ENCODE peak calls at places on chromosomes 5 and 9, in six cellular contexts. One of them, this sample, is unnamed.

GRCh38 chr9:107605041-107605440 is 115.5 kb upstream of the KLF4 start:
- DNase-seq in mammary epithelial cell: no peak
- DNase-seq in esophagus squamous epithelium: no peak
- DNase-seq in CD8-positive, alpha-beta memory T cell: no peak
- DNase-seq in CD4-positive, CD25-positive, alpha-beta regulatory T cell: no peak
- DNase-seq in psoas muscle: no peak
- DNase-seq in this sample: no peak

GRCh38 chr5:141517902-141518610 is 29.2 kb downstream of the PCDHGC5 start:
- DNase-seq in mammary epithelial cell: no peak
- DNase-seq in esophagus squamous epithelium: no peak
- DNase-seq in CD8-positive, alpha-beta memory T cell: no peak
- DNase-seq in CD4-positive, CD25-positive, alpha-beta regulatory T cell: no peak
- DNase-seq in psoas muscle: no peak
- DNase-seq in this sample: no peak

GRCh38 chr9:125443367-125443766 is 181.7 kb downstream of the GAPVD1 start:
- DNase-seq in mammary epithelial cell: no peak
- DNase-seq in esophagus squamous epithelium: no peak
- DNase-seq in CD8-positive, alpha-beta memory T cell: no peak
- DNase-seq in CD4-positive, CD25-positive, alpha-beta regulatory T cell: no peak
- DNase-seq in psoas muscle: no peak
- DNase-seq in this sample: no peak

GRCh38 chr9:124044448-124044847 is 32.9 kb downstream of the LHX2 start:
- DNase-seq in mammary epithelial cell: no peak
- DNase-seq in esophagus squamous epithelium: no peak
- DNase-seq in CD8-positive, alpha-beta memory T cell: no peak
- DNase-seq in CD4-positive, CD25-positive, alpha-beta regulatory T cell: no peak
- DNase-seq in psoas muscle: no peak
- DNase-seq in this sample: no peak

GRCh38 chr9:37336150-37336549 is 86.3 kb upstream of the GRHPR start:
- DNase-seq in mammary epithelial cell: no peak
- DNase-seq in esophagus squamous epithelium: no peak
- DNase-seq in CD8-positive, alpha-beta memory T cell: no peak
- DNase-seq in CD4-positive, CD25-positive, alpha-beta regulatory T cell: no peak
- DNase-seq in psoas muscle: no peak
- DNase-seq in this sample: no peak

GRCh38 chr5:127723571-127723970 is 20.4 kb downstream of the CCDC192 start:
- DNase-seq in mammary epithelial cell: no peak
- DNase-seq in esophagus squamous epithelium: no peak
- DNase-seq in CD8-positive, alpha-beta memory T cell: no peak
- DNase-seq in CD4-positive, CD25-positive, alpha-beta regulatory T cell: no peak
- DNase-seq in psoas muscle: no peak
- DNase-seq in this sample: no peak

GRCh38 chr5:14603141-14603540 is 21.5 kb downstream of the OTULINL start:
- DNase-seq in mammary epithelial cell: no peak
- DNase-seq in esophagus squamous epithelium: no peak
- DNase-seq in CD8-positive, alpha-beta memory T cell: no peak
- DNase-seq in CD4-positive, CD25-positive, alpha-beta regulatory T cell: no peak
- DNase-seq in psoas muscle: no peak
- DNase-seq in this sample: no peak

GRCh38 chr5:62305358-62305714 is 670 bp upstream of the KIF2A start:
- DNase-seq in mammary epithelial cell: peak; percentile 34
- DNase-seq in esophagus squamous epithelium: no peak
- DNase-seq in CD8-positive, alpha-beta memory T cell: no peak
- DNase-seq in CD4-positive, CD25-positive, alpha-beta regulatory T cell: no peak
- DNase-seq in psoas muscle: no peak
- DNase-seq in this sample: no peak

GRCh38 chr9:70261131-70261870 is 2.5 kb downstream of the SMC5 start:
- DNase-seq in mammary epithelial cell: peak; percentile 52
- DNase-seq in esophagus squamous epithelium: no peak
- DNase-seq in CD8-positive, alpha-beta memory T cell: no peak
- DNase-seq in CD4-positive, CD25-positive, alpha-beta regulatory T cell: no peak
- DNase-seq in psoas muscle: no peak
- DNase-seq in this sample: no peak

GRCh38 chr9:123738664-123739063 is 191.3 kb downstream of the DENND1A start:
- DNase-seq in mammary epithelial cell: no peak
- DNase-seq in esophagus squamous epithelium: no peak
- DNase-seq in CD8-positive, alpha-beta memory T cell: no peak
- DNase-seq in CD4-positive, CD25-positive, alpha-beta regulatory T cell: no peak
- DNase-seq in psoas muscle: no peak
- DNase-seq in this sample: no peak

GRCh38 chr9:87342743-87343142 is 154.9 kb upstream of the DAPK1 start:
- DNase-seq in mammary epithelial cell: no peak
- DNase-seq in esophagus squamous epithelium: no peak
- DNase-seq in CD8-positive, alpha-beta memory T cell: no peak
- DNase-seq in CD4-positive, CD25-positive, alpha-beta regulatory T cell: no peak
- DNase-seq in psoas muscle: peak; percentile 31
- DNase-seq in this sample: no peak

GRCh38 chr9:72982161-72982799 is 29.4 kb upstream of the ALDH1A1 start:
- DNase-seq in mammary epithelial cell: peak; percentile 21
- DNase-seq in esophagus squamous epithelium: no peak
- DNase-seq in CD8-positive, alpha-beta memory T cell: no peak
- DNase-seq in CD4-positive, CD25-positive, alpha-beta regulatory T cell: no peak
- DNase-seq in psoas muscle: no peak
- DNase-seq in this sample: no peak

GRCh38 chr5:139414601-139415121 is 10.8 kb upstream of the SPATA24 start:
- DNase-seq in mammary epithelial cell: no peak
- DNase-seq in esophagus squamous epithelium: no peak
- DNase-seq in CD8-positive, alpha-beta memory T cell: no peak
- DNase-seq in CD4-positive, CD25-positive, alpha-beta regulatory T cell: peak; percentile 24
- DNase-seq in psoas muscle: peak; percentile 39
- DNase-seq in this sample: no peak

GRCh38 chr5:141694479-141694878 is 12.4 kb upstream of the ARAP3 start:
- DNase-seq in mammary epithelial cell: no peak
- DNase-seq in esophagus squamous epithelium: no peak
- DNase-seq in CD8-positive, alpha-beta memory T cell: no peak
- DNase-seq in CD4-positive, CD25-positive, alpha-beta regulatory T cell: no peak
- DNase-seq in psoas muscle: no peak
- DNase-seq in this sample: no peak

GRCh38 chr9:124254261-124254682 is 3.5 kb upstream of the NEK6 start:
- DNase-seq in mammary epithelial cell: no peak
- DNase-seq in esophagus squamous epithelium: no peak
- DNase-seq in CD8-positive, alpha-beta memory T cell: no peak
- DNase-seq in CD4-positive, CD25-positive, alpha-beta regulatory T cell: no peak
- DNase-seq in psoas muscle: no peak
- DNase-seq in this sample: no peak

GRCh38 chr5:172454355-172455086 is at the start of gene SH3PXD2B:
- DNase-seq in mammary epithelial cell: peak; percentile 40
- DNase-seq in esophagus squamous epithelium: no peak
- DNase-seq in CD8-positive, alpha-beta memory T cell: peak; percentile 35
- DNase-seq in CD4-positive, CD25-positive, alpha-beta regulatory T cell: peak; percentile 9
- DNase-seq in psoas muscle: peak; percentile 73
- DNase-seq in this sample: peak; percentile 63

GRCh38 chr9:114080195-114080772 is 2.2 kb upstream of the AMBP start:
- DNase-seq in mammary epithelial cell: no peak
- DNase-seq in esophagus squamous epithelium: no peak
- DNase-seq in CD8-positive, alpha-beta memory T cell: no peak
- DNase-seq in CD4-positive, CD25-positive, alpha-beta regulatory T cell: no peak
- DNase-seq in psoas muscle: no peak
- DNase-seq in this sample: no peak

GRCh38 chr5:42811591-42812392 is at the start of gene SELENOP:
- DNase-seq in mammary epithelial cell: peak; percentile 54
- DNase-seq in esophagus squamous epithelium: no peak
- DNase-seq in CD8-positive, alpha-beta memory T cell: no peak
- DNase-seq in CD4-positive, CD25-positive, alpha-beta regulatory T cell: no peak
- DNase-seq in psoas muscle: peak; percentile 30
- DNase-seq in this sample: peak; percentile 79

GRCh38 chr9:118028225-118028624 is 324.0 kb downstream of the TLR4 start:
- DNase-seq in mammary epithelial cell: no peak
- DNase-seq in esophagus squamous epithelium: no peak
- DNase-seq in CD8-positive, alpha-beta memory T cell: no peak
- DNase-seq in CD4-positive, CD25-positive, alpha-beta regulatory T cell: no peak
- DNase-seq in psoas muscle: no peak
- DNase-seq in this sample: no peak

GRCh38 chr9:69746859-69747560 is 12.8 kb downstream of the PTAR1 start:
- DNase-seq in mammary epithelial cell: no peak
- DNase-seq in esophagus squamous epithelium: no peak
- DNase-seq in CD8-positive, alpha-beta memory T cell: no peak
- DNase-seq in CD4-positive, CD25-positive, alpha-beta regulatory T cell: no peak
- DNase-seq in psoas muscle: no peak
- DNase-seq in this sample: no peak

GRCh38 chr5:127833999-127834953 is 131.1 kb downstream of the CCDC192 start:
- DNase-seq in mammary epithelial cell: no peak
- DNase-seq in esophagus squamous epithelium: no peak
- DNase-seq in CD8-positive, alpha-beta memory T cell: no peak
- DNase-seq in CD4-positive, CD25-positive, alpha-beta regulatory T cell: no peak
- DNase-seq in psoas muscle: no peak
- DNase-seq in this sample: no peak

GRCh38 chr5:26236936-26237335 is 801.5 kb downstream of the CDH9 start:
- DNase-seq in mammary epithelial cell: no peak
- DNase-seq in esophagus squamous epithelium: no peak
- DNase-seq in CD8-positive, alpha-beta memory T cell: no peak
- DNase-seq in CD4-positive, CD25-positive, alpha-beta regulatory T cell: no peak
- DNase-seq in psoas muscle: no peak
- DNase-seq in this sample: no peak
- H3K9me3 ChIP-seq in mammary epithelial cell: peaks cover 26% of the 10 kb centered on the region
- H3K9me3 ChIP-seq in esophagus squamous epithelium: peaks cover 6% of the 10 kb centered on the region
- H3K9me3 ChIP-seq in CD8-positive, alpha-beta memory T cell: no peaks in the 10 kb centered on the region
- H3K9me3 ChIP-seq in CD4-positive, CD25-positive, alpha-beta regulatory T cell: peaks cover 4% of the 10 kb centered on the region
- H3K9me3 ChIP-seq in psoas muscle: no peaks in the 10 kb centered on the region
- H3K9me3 ChIP-seq in this sample: no peaks in the 10 kb centered on the region

GRCh38 chr5:150945501-150945900 is 40.7 kb upstream of the ZNF300 start:
- DNase-seq in mammary epithelial cell: peak; percentile 6
- DNase-seq in esophagus squamous epithelium: no peak
- DNase-seq in CD8-positive, alpha-beta memory T cell: no peak
- DNase-seq in CD4-positive, CD25-positive, alpha-beta regulatory T cell: no peak
- DNase-seq in psoas muscle: no peak
- DNase-seq in this sample: no peak
- H3K9me3 ChIP-seq in mammary epithelial cell: peaks cover 37% of the 10 kb centered on the region
- H3K9me3 ChIP-seq in esophagus squamous epithelium: peaks cover 88% of the 10 kb centered on the region
- H3K9me3 ChIP-seq in CD8-positive, alpha-beta memory T cell: no peaks in the 10 kb centered on the region
- H3K9me3 ChIP-seq in CD4-positive, CD25-positive, alpha-beta regulatory T cell: peaks cover 58% of the 10 kb centered on the region
- H3K9me3 ChIP-seq in psoas muscle: peaks cover 82% of the 10 kb centered on the region
- H3K9me3 ChIP-seq in this sample: peaks cover 14% of the 10 kb centered on the region

DNA sequence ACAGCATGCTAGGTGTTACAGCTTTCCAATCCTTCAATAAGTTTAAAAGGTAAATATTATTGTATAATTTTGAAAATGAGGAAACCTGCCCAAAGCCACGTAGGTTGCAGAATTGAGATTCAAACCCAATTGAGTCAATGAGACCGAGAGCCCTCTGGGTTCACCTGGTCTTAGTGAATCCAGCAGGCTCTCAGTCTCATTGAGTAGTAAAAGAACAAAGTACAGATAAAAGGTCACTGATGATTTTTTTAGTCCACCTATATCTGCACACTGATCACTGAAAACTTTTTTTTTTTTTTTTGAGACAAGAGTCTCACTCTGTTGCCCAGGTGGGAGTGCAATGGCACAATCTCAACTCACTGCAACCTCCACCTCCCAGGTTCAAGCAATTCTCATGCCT is 27.2 kb downstream of the PLPP1 start:
- DNase-seq in mammary epithelial cell: no peak
- DNase-seq in esophagus squamous epithelium: no peak
- DNase-seq in CD8-positive, alpha-beta memory T cell: no peak
- DNase-seq in CD4-positive, CD25-positive, alpha-beta regulatory T cell: no peak
- DNase-seq in psoas muscle: no peak
- DNase-seq in this sample: no peak
- H3K9me3 ChIP-seq in mammary epithelial cell: no peaks in the 10 kb centered on the region
- H3K9me3 ChIP-seq in esophagus squamous epithelium: no peaks in the 10 kb centered on the region
- H3K9me3 ChIP-seq in CD8-positive, alpha-beta memory T cell: no peaks in the 10 kb centered on the region
- H3K9me3 ChIP-seq in CD4-positive, CD25-positive, alpha-beta regulatory T cell: no peaks in the 10 kb centered on the region
- H3K9me3 ChIP-seq in psoas muscle: no peaks in the 10 kb centered on the region
- H3K9me3 ChIP-seq in this sample: no peaks in the 10 kb centered on the region

GRCh38 chr9:96813607-96814006 is 35.7 kb upstream of the ZNF510 start:
- DNase-seq in mammary epithelial cell: no peak
- DNase-seq in esophagus squamous epithelium: no peak
- DNase-seq in CD8-positive, alpha-beta memory T cell: no peak
- DNase-seq in CD4-positive, CD25-positive, alpha-beta regulatory T cell: no peak
- DNase-seq in psoas muscle: no peak
- DNase-seq in this sample: no peak
- H3K9me3 ChIP-seq in mammary epithelial cell: peaks cover 58% of the 10 kb centered on the region
- H3K9me3 ChIP-seq in esophagus squamous epithelium: peaks cover 94% of the 10 kb centered on the region
- H3K9me3 ChIP-seq in CD8-positive, alpha-beta memory T cell: peaks cover 55% of the 10 kb centered on the region
- H3K9me3 ChIP-seq in CD4-positive, CD25-positive, alpha-beta regulatory T cell: peaks cover 88% of the 10 kb centered on the region
- H3K9me3 ChIP-seq in psoas muscle: peaks cover 94% of the 10 kb centered on the region
- H3K9me3 ChIP-seq in this sample: peaks cover 98% of the 10 kb centered on the region

GRCh38 chr5:63573402-63573801 is 388.8 kb downstream of the HTR1A start:
- DNase-seq in mammary epithelial cell: no peak
- DNase-seq in esophagus squamous epithelium: no peak
- DNase-seq in CD8-positive, alpha-beta memory T cell: no peak
- DNase-seq in CD4-positive, CD25-positive, alpha-beta regulatory T cell: no peak
- DNase-seq in psoas muscle: no peak
- DNase-seq in this sample: no peak

GRCh38 chr5:63570752-63571151 is 391.5 kb downstream of the HTR1A start:
- DNase-seq in mammary epithelial cell: no peak
- DNase-seq in esophagus squamous epithelium: no peak
- DNase-seq in CD8-positive, alpha-beta memory T cell: no peak
- DNase-seq in CD4-positive, CD25-positive, alpha-beta regulatory T cell: no peak
- DNase-seq in psoas muscle: no peak
- DNase-seq in this sample: no peak

DNA sequence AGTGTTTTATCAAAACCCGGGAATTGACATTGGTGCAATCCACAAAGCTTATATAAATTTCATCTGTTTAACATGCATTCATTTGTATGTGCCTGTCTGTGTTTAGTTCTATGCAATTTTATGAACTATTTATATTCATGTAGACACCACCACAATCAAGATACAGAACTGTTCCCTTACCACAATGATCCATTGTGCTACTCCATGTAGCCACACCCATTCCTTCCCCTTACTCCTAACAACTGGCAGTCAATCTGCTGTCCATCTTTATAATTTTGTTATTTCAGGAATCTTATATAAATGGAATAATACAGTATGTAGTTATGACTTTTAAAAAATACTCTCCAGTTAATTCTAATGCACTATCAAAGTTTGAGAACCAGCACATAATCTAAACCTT is 389.5 kb downstream of the HTR1A start:
- DNase-seq in mammary epithelial cell: no peak
- DNase-seq in esophagus squamous epithelium: no peak
- DNase-seq in CD8-positive, alpha-beta memory T cell: no peak
- DNase-seq in CD4-positive, CD25-positive, alpha-beta regulatory T cell: no peak
- DNase-seq in psoas muscle: no peak
- DNase-seq in this sample: no peak
- H3K9me3 ChIP-seq in mammary epithelial cell: no peaks in the 10 kb centered on the region
- H3K9me3 ChIP-seq in esophagus squamous epithelium: peaks cover 5% of the 10 kb centered on the region
- H3K9me3 ChIP-seq in CD8-positive, alpha-beta memory T cell: no peaks in the 10 kb centered on the region
- H3K9me3 ChIP-seq in CD4-positive, CD25-positive, alpha-beta regulatory T cell: no peaks in the 10 kb centered on the region
- H3K9me3 ChIP-seq in psoas muscle: no peaks in the 10 kb centered on the region
- H3K9me3 ChIP-seq in this sample: peaks cover 10% of the 10 kb centered on the region

DNA sequence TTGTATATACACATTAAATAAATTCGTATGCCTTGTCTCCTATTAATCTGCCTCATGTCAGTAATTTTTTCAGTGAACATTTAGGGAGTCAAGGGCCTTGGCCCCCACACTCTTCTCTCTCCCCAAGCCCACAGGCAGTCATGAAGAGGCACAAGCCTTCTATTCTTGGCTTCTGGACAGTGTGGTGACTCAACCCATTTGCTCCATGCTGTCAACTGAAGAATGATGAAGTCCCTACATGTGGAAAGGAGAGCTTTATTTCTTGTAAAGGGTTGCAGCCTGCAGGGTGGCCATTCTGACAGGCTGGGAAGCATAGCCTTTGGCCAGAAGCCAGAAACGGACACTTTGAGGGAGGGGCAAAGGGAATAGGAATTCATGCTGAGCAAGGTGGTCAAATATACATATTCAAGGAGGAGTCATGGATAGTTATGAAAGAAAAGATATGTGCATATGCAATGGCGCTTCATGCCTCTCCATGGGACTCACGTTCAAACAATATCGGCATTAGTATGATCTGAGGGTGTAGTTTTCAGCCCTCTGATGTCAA is 31.4 kb downstream of the ANKRA2 start:
- DNase-seq in mammary epithelial cell: no peak
- DNase-seq in esophagus squamous epithelium: no peak
- DNase-seq in CD8-positive, alpha-beta memory T cell: no peak
- DNase-seq in CD4-positive, CD25-positive, alpha-beta regulatory T cell: no peak
- DNase-seq in psoas muscle: no peak
- DNase-seq in this sample: no peak
- H3K9me3 ChIP-seq in mammary epithelial cell: peaks cover 4% of the 10 kb centered on the region
- H3K9me3 ChIP-seq in esophagus squamous epithelium: no peaks in the 10 kb centered on the region
- H3K9me3 ChIP-seq in CD8-positive, alpha-beta memory T cell: no peaks in the 10 kb centered on the region
- H3K9me3 ChIP-seq in CD4-positive, CD25-positive, alpha-beta regulatory T cell: no peaks in the 10 kb centered on the region
- H3K9me3 ChIP-seq in psoas muscle: no peaks in the 10 kb centered on the region
- H3K9me3 ChIP-seq in this sample: no peaks in the 10 kb centered on the region